ENCODE peak calls at places on chromosomes 4 and X, in nine cellular contexts. V, H, I, B, D, T, C, Y and S are unnamed samples. For H3K4me1, the result is how much of the 10 kb centered on the place peaks cover.

GRCh38 chrX:107970073-107970472 is 12.1 kb downstream of the TEX13B start:
- DNase-seq in V (no peak), H (no peak), I (no peak), B (no peak), D (no peak), T (no peak), C (no peak), Y (peak), S (no peak)

GRCh38 chrX:39752820-39753219 is 344.9 kb downstream of the BCOR start:
- DNase-seq in V (no peak), H (peak), I (no peak), B (peak), D (no peak), T (no peak), C (peak), Y (no peak), S (no peak)

GRCh38 chr4:7624361-7624760 is 189.6 kb upstream of the PSAPL1 start:
- DNase-seq in V (no peak), H (no peak), I (no peak), B (no peak), D (no peak), T (no peak), C (no peak), Y (no peak), S (no peak)

GRCh38 chrX:107626481-107626880 is 1.8 kb upstream of the PRPS1 start:
- DNase-seq in V (no peak), H (no peak), I (no peak), B (no peak), D (no peak), T (no peak), C (no peak), Y (no peak), S (no peak)

GRCh38 chr4:123976285-123976684 is 579.7 kb downstream of the SPRY1 start:
- DNase-seq in V (no peak), H (no peak), I (peak), B (peak), D (no peak), T (peak), C (peak), Y (peak), S (no peak)

GRCh38 chr4:62474802-62475201 is 1274.7 kb downstream of the ADGRL3 start:
- DNase-seq in V (no peak), H (no peak), I (no peak), B (no peak), D (peak), T (no peak), C (no peak), Y (no peak), S (no peak)

GRCh38 chr4:82005153-82005552 is 368.6 kb downstream of the HNRNPD start:
- DNase-seq in V (no peak), H (no peak), I (no peak), B (no peak), D (peak), T (no peak), C (no peak), Y (no peak), S (no peak)

GRCh38 chrX:43716696-43717095 is 60.6 kb downstream of the MAOA start:
- DNase-seq in V (no peak), H (no peak), I (no peak), B (no peak), D (peak), T (no peak), C (no peak), Y (no peak), S (no peak)

GRCh38 chrX:142999209-142999720 is 26.5 kb upstream of the SPANXN4 start:
- DNase-seq in V (no peak), H (peak), I (no peak), B (no peak), D (no peak), T (no peak), C (no peak), Y (no peak), S (no peak)

GRCh38 chr4:85482000-85482738 is 7.2 kb downstream of the ARHGAP24 start:
- DNase-seq in V (no peak), H (no peak), I (no peak), B (no peak), D (no peak), T (no peak), C (no peak), Y (no peak), S (no peak)

GRCh38 chr4:81508786-81509574 is 37.3 kb upstream of the RASGEF1B start:
- DNase-seq in V (no peak), H (no peak), I (no peak), B (no peak), D (no peak), T (no peak), C (no peak), Y (no peak), S (no peak)

GRCh38 chr4:111323496-111323895 is 700.6 kb upstream of the PITX2 start:
- DNase-seq in V (no peak), H (no peak), I (no peak), B (peak), D (no peak), T (no peak), C (peak), Y (no peak), S (no peak)

GRCh38 chrX:106897259-106897658 is 5.9 kb downstream of the RIPPLY1 start:
- DNase-seq in V (no peak), H (no peak), I (no peak), B (peak), D (peak), T (no peak), C (peak), Y (no peak), S (no peak)

GRCh38 chr4:25923745-25924144 is 9.7 kb downstream of the SMIM20 start:
- DNase-seq in V (no peak), H (no peak), I (no peak), B (no peak), D (no peak), T (no peak), C (no peak), Y (no peak), S (no peak)

GRCh38 chrX:34631826-34632225 is 25.3 kb downstream of the TMEM47 start:
- DNase-seq in V (no peak), H (peak), I (no peak), B (peak), D (no peak), T (no peak), C (peak), Y (no peak), S (no peak)

GRCh38 chrX:66163849-66164401 is at the start of gene HEPH:
- DNase-seq in V (peak), H (peak), I (peak), B (peak), D (peak), T (no peak), C (peak), Y (peak), S (no peak)

GRCh38 chrX:141936080-141936479 is 32.4 kb downstream of the MAGEC1 start:
- DNase-seq in V (no peak), H (no peak), I (no peak), B (peak), D (no peak), T (peak), C (no peak), Y (peak), S (no peak)

GRCh38 chrX:101986571-101986970 is 54.7 kb upstream of the ZMAT1 start:
- DNase-seq in V (no peak), H (no peak), I (no peak), B (no peak), D (no peak), T (no peak), C (no peak), Y (no peak), S (no peak)

GRCh38 chr4:80125252-80126177 is 52.5 kb upstream of the ANTXR2 start:
- DNase-seq in V (no peak), H (no peak), I (no peak), B (peak), D (peak), T (peak), C (peak), Y (no peak), S (peak)

GRCh38 chr4:81839347-81840042 is 367.8 kb upstream of the RASGEF1B start:
- DNase-seq in V (no peak), H (no peak), I (no peak), B (no peak), D (peak), T (no peak), C (no peak), Y (no peak), S (no peak)

GRCh38 chrX:12615061-12615460 is 176.2 kb upstream of the PRPS2 start:
- DNase-seq in V (no peak), H (no peak), I (no peak), B (no peak), D (peak), T (no peak), C (no peak), Y (no peak), S (no peak)

GRCh38 chrX:153946910-153947769 is 2.7 kb upstream of the RENBP start:
- DNase-seq in V (peak), H (peak), I (peak), B (peak), D (peak), T (peak), C (peak), Y (peak), S (peak)

GRCh38 chr4:127236875-127237274 is 395.9 kb upstream of the INTU start:
- DNase-seq in V (no peak), H (no peak), I (no peak), B (peak), D (no peak), T (no peak), C (peak), Y (no peak), S (no peak)

GRCh38 chr4:76984127-76984526 is 34.6 kb downstream of the SEPTIN11 start:
- DNase-seq in V (no peak), H (no peak), I (no peak), B (peak), D (peak), T (peak), C (peak), Y (no peak), S (no peak)
- H3K4me1 ChIP-seq in V (under half), H (under half), I (under half), B (under half), D (under half), T (half or more), C (under half), Y (under half), S (under half)

GRCh38 chrX:125926295-125926694 is 239.8 kb downstream of the DCAF12L2 start:
- DNase-seq in V (no peak), H (no peak), I (no peak), B (no peak), D (no peak), T (no peak), C (no peak), Y (no peak), S (no peak)
- H2AFZ ChIP-seq in V (no peak), H (no peak), I (no peak), B (no peak), D (no peak), T (no peak), C (no peak), Y (no peak), S (no peak)

DNA sequence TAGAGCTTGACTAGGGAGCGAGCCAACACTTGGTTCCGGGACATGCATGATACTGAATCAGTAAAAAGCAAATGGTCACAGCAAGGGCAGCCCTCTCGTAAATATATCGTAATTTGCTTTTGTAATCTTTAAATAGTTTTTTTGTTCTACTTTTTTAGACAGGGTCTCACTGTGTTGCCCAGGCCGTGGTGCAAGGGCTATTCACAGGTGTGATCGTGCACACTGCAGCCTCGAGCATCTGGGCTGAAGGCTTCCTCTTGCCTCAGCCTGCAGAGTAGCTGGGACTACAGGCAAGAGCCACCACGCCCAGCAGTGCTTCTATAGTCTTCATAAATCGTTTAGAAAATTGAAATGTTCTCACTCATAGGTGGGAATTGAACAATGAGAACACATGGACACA is 309.7 kb downstream of the TENM3 start:
- DNase-seq in V (no peak), H (no peak), I (no peak), B (no peak), D (no peak), T (no peak), C (no peak), Y (no peak), S (no peak)
- H3K4me1 ChIP-seq in V (under half), H (under half), I (under half), B (under half), D (under half), T (under half), C (under half), Y (half or more), S (under half)

GRCh38 chr4:38949416-38950051 is 81.9 kb downstream of the FAM114A1 start:
- DNase-seq in V (no peak), H (no peak), I (no peak), B (peak), D (peak), T (peak), C (peak), Y (no peak), S (no peak)
- H2AFZ ChIP-seq in V (no peak), H (no peak), I (no peak), B (no peak), D (peak), T (no peak), C (no peak), Y (peak), S (no peak)

GRCh38 chr4:1318046-1318375 is 28.3 kb downstream of the MAEA start:
- DNase-seq in V (no peak), H (no peak), I (no peak), B (no peak), D (no peak), T (no peak), C (no peak), Y (no peak), S (no peak)

GRCh38 chr4:1316537-1317168 is 27.0 kb downstream of the MAEA start:
- DNase-seq in V (no peak), H (no peak), I (no peak), B (no peak), D (no peak), T (no peak), C (no peak), Y (no peak), S (no peak)

GRCh38 chr4:1315838-1316536 is 26.3 kb downstream of the MAEA start:
- DNase-seq in V (no peak), H (no peak), I (no peak), B (no peak), D (no peak), T (no peak), C (no peak), Y (no peak), S (no peak)

GRCh38 chr4:1317177-1318045 is 27.7 kb downstream of the MAEA start:
- DNase-seq in V (peak), H (no peak), I (no peak), B (no peak), D (no peak), T (no peak), C (no peak), Y (no peak), S (no peak)

GRCh38 chr4:1318488-1319213 is 28.4 kb upstream of the UVSSA start:
- DNase-seq in V (peak), H (no peak), I (no peak), B (no peak), D (no peak), T (no peak), C (no peak), Y (peak), S (no peak)
- H3K4me1 ChIP-seq in V (under half), H (under half), I (under half), B (under half), D (under half), T (under half), C (under half), Y (under half), S (under half)

DNA sequence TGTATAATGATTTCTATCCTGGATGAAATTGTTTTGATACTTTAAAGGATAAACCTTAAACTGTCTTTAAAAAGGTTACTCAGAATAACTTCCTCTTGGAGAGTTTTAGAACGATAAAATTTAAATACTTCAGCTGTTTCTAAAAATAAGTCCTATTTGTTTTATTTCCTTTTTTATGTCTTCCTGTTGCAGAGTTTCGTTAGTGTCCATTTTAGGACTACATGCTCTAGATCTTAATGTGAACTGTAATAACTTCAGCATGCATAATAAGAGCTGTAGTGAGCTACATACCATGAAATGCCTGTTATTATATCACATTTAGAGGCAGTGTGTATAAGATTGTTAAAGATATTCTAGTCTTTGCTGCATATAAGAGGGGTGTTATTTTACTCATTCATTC is 14.6 kb downstream of the ATP10D start:
- DNase-seq in V (no peak), H (no peak), I (no peak), B (no peak), D (no peak), T (peak), C (peak), Y (no peak), S (peak)
- H2AFZ ChIP-seq in V (no peak), H (no peak), I (no peak), B (no peak), D (no peak), T (peak), C (no peak), Y (no peak), S (no peak)

DNA sequence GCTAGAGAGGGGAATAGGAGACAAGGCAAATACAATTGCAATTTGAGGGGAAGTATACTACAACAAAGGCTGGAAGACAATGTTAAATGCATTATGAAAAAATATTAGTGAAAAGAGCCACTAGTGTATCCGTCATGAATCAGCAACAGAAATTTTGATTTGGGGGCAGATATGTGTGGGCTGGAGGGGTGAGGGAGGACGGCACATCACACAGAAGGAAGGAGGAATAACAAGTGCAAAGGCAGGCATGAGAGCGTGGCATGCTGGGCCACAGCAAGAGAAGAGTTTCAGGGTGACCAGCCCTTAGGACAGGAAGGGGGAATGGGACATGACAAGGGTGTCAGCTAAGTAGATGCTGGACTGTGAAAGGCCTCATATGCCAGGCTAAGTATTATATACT is 63.7 kb upstream of the NAP1L5 start:
- DNase-seq in V (no peak), H (no peak), I (no peak), B (no peak), D (no peak), T (no peak), C (no peak), Y (no peak), S (no peak)
- H3K4me1 ChIP-seq in V (under half), H (under half), I (under half), B (under half), D (under half), T (under half), C (under half), Y (under half), S (under half)

GRCh38 chr4:113776016-113776415 is 14.5 kb upstream of the CAMK2D start:
- DNase-seq in V (no peak), H (no peak), I (no peak), B (no peak), D (no peak), T (no peak), C (no peak), Y (no peak), S (no peak)
- H2AFZ ChIP-seq in V (no peak), H (no peak), I (no peak), B (no peak), D (no peak), T (no peak), C (no peak), Y (peak), S (no peak)

GRCh38 chr4:42309571-42310260 is 87.6 kb upstream of the SHISA3 start:
- DNase-seq in V (no peak), H (no peak), I (no peak), B (peak), D (no peak), T (no peak), C (no peak), Y (no peak), S (no peak)
- H3K4me1 ChIP-seq in V (under half), H (under half), I (under half), B (under half), D (under half), T (under half), C (under half), Y (under half), S (under half)

GRCh38 chr4:158586881-158587280 is 65.2 kb downstream of the RXFP1 start:
- DNase-seq in V (no peak), H (no peak), I (no peak), B (no peak), D (no peak), T (no peak), C (no peak), Y (no peak), S (no peak)

GRCh38 chr4:158590219-158590618 is 68.5 kb downstream of the RXFP1 start:
- DNase-seq in V (no peak), H (no peak), I (no peak), B (no peak), D (no peak), T (no peak), C (no peak), Y (no peak), S (no peak)

GRCh38 chr4:158588777-158589176 is 67.1 kb downstream of the RXFP1 start:
- DNase-seq in V (no peak), H (no peak), I (no peak), B (no peak), D (no peak), T (no peak), C (no peak), Y (no peak), S (no peak)

GRCh38 chr4:158588285-158588684 is 66.6 kb downstream of the RXFP1 start:
- DNase-seq in V (no peak), H (no peak), I (no peak), B (no peak), D (no peak), T (no peak), C (no peak), Y (no peak), S (no peak)
- H2AFZ ChIP-seq in V (no peak), H (no peak), I (no peak), B (no peak), D (no peak), T (no peak), C (no peak), Y (no peak), S (no peak)